ENCODE peak calls at places on chromosome 17, in five cellular contexts. L is upper lobe of left lung; N is psoas muscle; H is GM23248; V is CD8-positive, alpha-beta memory T cell. E is an unnamed sample.

GRCh38 chr17:51640108-51640622 is 379.8 kb downstream of the UTP18 start:
- DNase-seq in L (no peak), N (no peak), H (no peak), V (no peak), E (no peak)

GRCh38 chr17:7580631-7581554 is 1.5 kb downstream of the CD68 start:
- DNase-seq in L (no peak), N (no peak), H (no peak), V (no peak), E (no peak)

GRCh38 chr17:2853111-2853721 is 57.0 kb downstream of the RAP1GAP2 start:
- DNase-seq in L (peak), N (peak), H (peak), V (peak), E (no peak)

GRCh38 chr17:45785373-45786193 is 1.5 kb downstream of the CRHR1 start:
- DNase-seq in L (no peak), N (no peak), H (no peak), V (no peak), E (no peak)

GRCh38 chr17:39573447-39574298 is 34.0 kb downstream of the NEUROD2 start:
- DNase-seq in L (peak), N (peak), H (peak), V (no peak), E (peak)

GRCh38 chr17:63550816-63551639 is 751 bp downstream of the DCAF7 start:
- DNase-seq in L (no peak), N (no peak), H (peak), V (no peak), E (no peak)

GRCh38 chr17:58520843-58521430 is 6.5 kb upstream of the MTMR4 start:
- DNase-seq in L (no peak), N (no peak), H (peak), V (no peak), E (no peak)

GRCh38 chr17:72380120-72380519 is 259.3 kb downstream of the SOX9 start:
- DNase-seq in L (no peak), N (no peak), H (no peak), V (no peak), E (no peak)

GRCh38 chr17:70896843-70897242 is 727.5 kb downstream of the KCNJ2 start:
- DNase-seq in L (no peak), N (no peak), H (peak), V (no peak), E (no peak)

GRCh38 chr17:83037084-83037950 is 42.1 kb upstream of the METRNL start:
- DNase-seq in L (peak), N (no peak), H (no peak), V (no peak), E (no peak)

GRCh38 chr17:31509095-31509804 is 117.8 kb downstream of the RAB11FIP4 start:
- DNase-seq in L (no peak), N (no peak), H (no peak), V (peak), E (no peak)

GRCh38 chr17:74118504-74118903 is 85.0 kb upstream of the RPL38 start:
- DNase-seq in L (no peak), N (no peak), H (no peak), V (no peak), E (no peak)

GRCh38 chr17:50205111-50205821 is 3.8 kb upstream of the COL1A1 start:
- DNase-seq in L (no peak), N (no peak), H (peak), V (no peak), E (no peak)

GRCh38 chr17:34254146-34254545 is 939 bp upstream of the CCL2 start:
- DNase-seq in L (no peak), N (no peak), H (peak), V (no peak), E (no peak)

GRCh38 chr17:39838057-39838456 is 26.1 kb downstream of the IKZF3 start:
- DNase-seq in L (no peak), N (no peak), H (no peak), V (no peak), E (no peak)

GRCh38 chr17:29145289-29146058 is 34.7 kb downstream of the MYO18A start:
- DNase-seq in L (no peak), N (peak), H (peak), V (peak), E (peak)

GRCh38 chr17:80260791-80261158 is at the start of gene RNF213:
- DNase-seq in L (peak), N (peak), H (peak), V (peak), E (peak)

GRCh38 chr17:81197409-81197795 is 25.4 kb downstream of the CEP131 start:
- DNase-seq in L (peak), N (no peak), H (no peak), V (no peak), E (no peak)

GRCh38 chr17:75504347-75505151 is 10.8 kb downstream of the CASKIN2 start:
- DNase-seq in L (peak), N (no peak), H (peak), V (peak), E (no peak)

GRCh38 chr17:45146616-45147101 is 1.6 kb upstream of the HEXIM1 start:
- DNase-seq in L (no peak), N (peak), H (peak), V (no peak), E (no peak)

GRCh38 chr17:27559996-27560481 is 70.9 kb upstream of the LGALS9 start:
- DNase-seq in L (no peak), N (peak), H (peak), V (no peak), E (no peak)

GRCh38 chr17:34171245-34171818 is 83.8 kb upstream of the CCL2 start:
- DNase-seq in L (no peak), N (peak), H (peak), V (peak), E (peak)

GRCh38 chr17:39196820-39197331 is 593 bp downstream of the CACNB1 start:
- DNase-seq in L (peak), N (peak), H (peak), V (no peak), E (no peak)

GRCh38 chr17:49546546-49547535 is 28.8 kb upstream of the NXPH3 start:
- DNase-seq in L (no peak), N (no peak), H (no peak), V (no peak), E (no peak)

GRCh38 chr17:27327397-27327796 is 33.5 kb downstream of the WSB1 start:
- DNase-seq in L (no peak), N (no peak), H (no peak), V (no peak), E (no peak)

GRCh38 chr17:65559802-65560627 is 1.4 kb downstream of the AXIN2 start:
- DNase-seq in L (peak), N (peak), H (peak), V (peak), E (no peak)

GRCh38 chr17:47739150-47739549 is 6.1 kb downstream of the TBX21 start:
- DNase-seq in L (no peak), N (no peak), H (no peak), V (no peak), E (no peak)

GRCh38 chr17:74190807-74191206 is 12.7 kb upstream of the RPL38 start:
- DNase-seq in L (no peak), N (no peak), H (peak), V (no peak), E (no peak)

GRCh38 chr17:73482251-73482661 is 162.0 kb downstream of the SDK2 start:
- DNase-seq in L (no peak), N (no peak), H (no peak), V (no peak), E (no peak)

GRCh38 chr17:67942810-67943209 is 53.5 kb downstream of the C17orf58 start:
- DNase-seq in L (no peak), N (no peak), H (peak), V (no peak), E (no peak)

GRCh38 chr17:75876938-75877751 is 1.2 kb downstream of the TRIM47 start:
- DNase-seq in L (peak), N (peak), H (peak), V (no peak), E (peak)

GRCh38 chr17:43367588-43368242 is 31.1 kb upstream of the ARL4D start:
- DNase-seq in L (no peak), N (no peak), H (peak), V (no peak), E (no peak)

GRCh38 chr17:3983945-3984484 is 19.8 kb upstream of the ATP2A3 start:
- DNase-seq in L (peak), N (no peak), H (peak), V (no peak), E (no peak)

GRCh38 chr17:79165296-79165695 is 90.7 kb downstream of the ENGASE start:
- DNase-seq in L (peak), N (no peak), H (no peak), V (no peak), E (no peak)
- H3K27ac ChIP-seq in L (no peak), N (no peak), H (no peak), V (no peak), E (no peak)

GRCh38 chr17:1259910-1260389 is 10.3 kb upstream of the BHLHA9 start:
- DNase-seq in L (peak), N (no peak), H (peak), V (no peak), E (no peak)
- H3K27ac ChIP-seq in L (no peak), N (no peak), H (no peak), V (no peak), E (no peak)

GRCh38 chr17:14310101-14310500 is 9.2 kb downstream of the HS3ST3B1 start:
- DNase-seq in L (no peak), N (no peak), H (no peak), V (no peak), E (no peak)
- H3K27ac ChIP-seq in L (no peak), N (no peak), H (peak), V (no peak), E (no peak)

GRCh38 chr17:77210946-77211541 is 70.3 kb downstream of the SEC14L1 start:
- DNase-seq in L (no peak), N (no peak), H (no peak), V (no peak), E (no peak)
- H3K27ac ChIP-seq in L (no peak), N (peak), H (no peak), V (no peak), E (peak)

DNA sequence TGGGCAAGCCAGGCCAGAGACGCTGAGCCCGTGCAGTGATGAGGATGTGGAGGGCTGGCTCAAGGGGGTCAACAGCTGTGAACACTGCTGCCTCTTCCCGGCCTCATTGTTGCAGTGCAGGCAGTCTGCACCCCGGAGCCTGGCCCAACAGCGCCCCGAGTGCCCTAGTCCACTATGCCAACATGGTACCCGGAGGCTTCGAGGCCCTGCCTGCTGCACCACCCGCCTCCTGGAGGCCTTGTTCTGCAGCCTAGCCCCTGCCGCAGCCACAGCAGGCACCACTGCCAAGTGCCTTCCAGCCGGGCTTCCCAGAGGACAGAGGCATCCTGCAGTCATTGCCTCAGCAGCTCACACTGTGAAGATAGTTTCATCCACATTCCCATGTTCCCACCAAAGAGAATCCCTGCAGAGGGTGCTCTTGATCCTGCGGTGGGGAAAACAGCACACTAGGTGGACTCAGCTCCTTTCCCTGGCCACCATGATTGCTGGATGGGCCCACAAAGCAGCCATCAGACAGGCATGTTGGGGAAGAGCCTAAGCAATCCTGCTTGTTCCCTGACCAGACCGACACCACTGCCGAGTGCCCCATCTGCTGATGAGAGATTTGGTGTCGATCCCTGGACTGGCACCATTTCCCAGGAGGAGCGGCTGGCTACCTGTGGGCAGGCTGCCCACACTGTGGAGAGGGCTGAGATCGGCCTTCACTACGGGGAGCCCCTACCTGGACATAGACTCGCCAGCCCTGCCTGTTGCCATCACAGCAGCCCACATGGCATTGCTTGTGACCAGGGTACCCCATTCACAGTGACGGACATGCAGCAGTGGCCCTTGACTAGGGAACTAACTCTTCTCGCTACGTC is 44.9 kb downstream of the USP22 start:
- DNase-seq in L (no peak), N (peak), H (no peak), V (no peak), E (peak)
- H3K27ac ChIP-seq in L (no peak), N (no peak), H (no peak), V (no peak), E (peak)

GRCh38 chr17:14919580-14920160 is 345.5 kb downstream of the PMP22 start:
- DNase-seq in L (no peak), N (no peak), H (no peak), V (no peak), E (no peak)
- H3K27ac ChIP-seq in L (no peak), N (no peak), H (no peak), V (no peak), E (no peak)

E was measured in substantia nigra.